ENCODE peak calls at places on chromosome 11, in six cellular contexts. Z, O, V, B, J and R are unnamed samples.

GRCh38 chr11:27688076-27688475 is 12.2 kb downstream of the BDNF start:
- DNase-seq in O (no peak), V (no peak), B (no peak), J (peak), Z (no peak), R (no peak)

GRCh38 chr11:111541209-111542061 is 915 bp downstream of the LAYN start:
- DNase-seq in B (peak), J (peak), Z (peak), O (no peak), V (peak), R (peak)

GRCh38 chr11:104001474-104001873 is 35.0 kb upstream of the DDI1 start:
- DNase-seq in Z (no peak), O (no peak), B (no peak), V (no peak), J (no peak), R (no peak)

GRCh38 chr11:76310832-76311231 is 70.1 kb downstream of the THAP12 start:
- DNase-seq in V (no peak), J (no peak), O (no peak), Z (no peak), B (no peak), R (no peak)

GRCh38 chr11:65593518-65594414 is 1.8 kb downstream of the KCNK7 start:
- DNase-seq in B (peak), O (peak), Z (peak), J (peak), V (no peak), R (peak)

GRCh38 chr11:28922351-28922981 is 814.3 kb downstream of the METTL15 start:
- DNase-seq in J (no peak), B (no peak), Z (no peak), V (no peak), O (no peak), R (no peak)

GRCh38 chr11:111949519-111950426 is 12.6 kb downstream of the DIXDC1 start:
- DNase-seq in V (no peak), O (no peak), Z (no peak), J (no peak), B (no peak), R (no peak)

GRCh38 chr11:107929611-107930200 is 1.5 kb downstream of the RAB39A start:
- DNase-seq in V (no peak), Z (peak), J (no peak), O (no peak), B (no peak), R (no peak)

GRCh38 chr11:122748968-122749687 is 89.2 kb upstream of the CRTAM start:
- DNase-seq in J (no peak), B (no peak), V (no peak), Z (no peak), O (no peak), R (peak)

GRCh38 chr11:120248551-120249278 is 8.8 kb downstream of the POU2F3 start:
- DNase-seq in Z (no peak), V (no peak), B (no peak), J (no peak), O (no peak), R (no peak)

GRCh38 chr11:46105134-46105628 is 16.1 kb downstream of the PHF21A start:
- DNase-seq in Z (no peak), O (no peak), B (no peak), V (no peak), J (no peak), R (no peak)

GRCh38 chr11:106990322-106990721 is 28.0 kb downstream of the GUCY1A2 start:
- DNase-seq in V (no peak), O (peak), J (peak), Z (peak), B (no peak), R (no peak)

GRCh38 chr11:105610796-105611361 is 1.0 kb downstream of the GRIA4 start:
- DNase-seq in O (no peak), Z (no peak), J (no peak), B (no peak), V (no peak), R (no peak)

GRCh38 chr11:121104223-121104831 is 3.3 kb downstream of the TECTA start:
- DNase-seq in B (peak), Z (peak), J (no peak), O (no peak), V (no peak), R (peak)

GRCh38 chr11:111378185-111378772 is 796 bp downstream of the POU2AF1 start:
- DNase-seq in Z (no peak), V (peak), O (no peak), B (no peak), J (no peak), R (no peak)

GRCh38 chr11:10413268-10413667 is 41.8 kb upstream of the AMPD3 start:
- DNase-seq in Z (no peak), V (no peak), O (peak), B (no peak), J (no peak), R (no peak)

GRCh38 chr11:128921790-128922189 is 20.9 kb downstream of the TP53AIP1 start:
- DNase-seq in O (no peak), Z (no peak), V (no peak), J (no peak), B (no peak), R (no peak)

GRCh38 chr11:46475926-46476545 is 84.5 kb upstream of the CHRM4 start:
- DNase-seq in V (no peak), B (no peak), J (no peak), O (no peak), Z (no peak), R (no peak)

GRCh38 chr11:73389902-73390301 is 13.7 kb downstream of the RELT start:
- DNase-seq in B (no peak), Z (peak), V (no peak), J (no peak), O (no peak), R (no peak)

GRCh38 chr11:122048401-122048800 is 67.6 kb downstream of the BLID start:
- DNase-seq in V (no peak), Z (no peak), J (no peak), B (no peak), O (no peak), R (no peak)